ENCODE peak calls at places on chromosomes 13 and 19, in six cellular contexts. S, C, M, Z, X and Q are unnamed samples.

GRCh38 chr13:110157718-110158117 is 149.2 kb downstream of the COL4A1 start:
- DNase-seq in S (no peak), C (no peak), M (no peak), Z (no peak), X (no peak), Q (no peak)

GRCh38 chr19:55096061-55096701 is 20.5 kb downstream of the EPS8L1 start:
- DNase-seq in S (no peak), C (no peak), M (no peak), Z (no peak), X (no peak), Q (no peak)

GRCh38 chr19:10431943-10432735 is 11.8 kb downstream of the PDE4A start:
- DNase-seq in S (no peak), C (no peak), M (peak; percentile 70), Z (peak; percentile 62), X (peak; percentile 89), Q (peak; percentile 92)

GRCh38 chr19:43527860-43528622 is 1.0 kb upstream of the ETHE1 start:
- DNase-seq in S (peak; percentile 42), C (no peak), M (no peak), Z (no peak), X (no peak), Q (no peak)

GRCh38 chr19:3849092-3849491 is 19.7 kb downstream of the ZFR2 start:
- DNase-seq in S (no peak), C (peak; percentile 39), M (peak; percentile 34), Z (no peak), X (no peak), Q (no peak)

GRCh38 chr19:58356236-58356970 is 3.1 kb upstream of the A1BG start:
- DNase-seq in S (no peak), C (no peak), M (peak; percentile 34), Z (no peak), X (no peak), Q (no peak)

GRCh38 chr19:8251025-8251472 is 41.9 kb downstream of the CERS4 start:
- DNase-seq in S (no peak), C (no peak), M (no peak), Z (peak; percentile 87), X (peak; percentile 88), Q (no peak)

GRCh38 chr13:23414682-23415081 is 18.8 kb downstream of the SACS start:
- DNase-seq in S (no peak), C (no peak), M (no peak), Z (no peak), X (no peak), Q (no peak)

GRCh38 chr19:19514215-19514633 is 1.1 kb downstream of the TSSK6 start:
- DNase-seq in S (no peak), C (no peak), M (no peak), Z (peak; percentile 49), X (peak; percentile 95), Q (peak; percentile 82)

GRCh38 chr19:3295581-3295980 is 70.8 kb upstream of the NFIC start:
- DNase-seq in S (no peak), C (no peak), M (no peak), Z (no peak), X (no peak), Q (no peak)

GRCh38 chr19:12995596-12996541 is 594 bp downstream of the NFIX start:
- DNase-seq in S (no peak), C (no peak), M (no peak), Z (no peak), X (no peak), Q (peak; percentile 74)

GRCh38 chr13:27006519-27007161 is 165.0 kb downstream of the USP12 start:
- DNase-seq in S (peak; percentile 71), C (no peak), M (no peak), Z (peak; percentile 44), X (no peak), Q (peak; percentile 75)

GRCh38 chr19:2434267-2434666 is 6.9 kb upstream of the TIMM13 start:
- DNase-seq in S (no peak), C (no peak), M (no peak), Z (no peak), X (no peak), Q (no peak)

GRCh38 chr13:24199016-24199415 is 38.5 kb downstream of the SPATA13 start:
- DNase-seq in S (no peak), C (no peak), M (no peak), Z (no peak), X (no peak), Q (no peak)

GRCh38 chr13:114157869-114158495 is 21.1 kb upstream of the CFAP97D2 start:
- DNase-seq in S (no peak), C (no peak), M (no peak), Z (no peak), X (no peak), Q (no peak)

GRCh38 chr19:23799321-23799720 is 40.6 kb upstream of the ZNF681 start:
- DNase-seq in S (no peak), C (peak; percentile 91), M (peak; percentile 9), Z (no peak), X (no peak), Q (no peak)

GRCh38 chr13:113220877-113221276 is 11.5 kb downstream of the CUL4A start:
- DNase-seq in S (no peak), C (no peak), M (no peak), Z (no peak), X (no peak), Q (peak; percentile 12)